ENCODE peak calls at places on chromosomes 3 and 15, in nine cellular contexts. One of them, this sample, is unnamed.

GRCh38 chr3:125055165-125055912 is 458 bp downstream of the HEG1 start:
- DNase-seq in amniotic stem cell: no peak
- DNase-seq in left colon: peak
- DNase-seq in AG04450: no peak
- DNase-seq in HT-29: no peak
- DNase-seq in HS-5: no peak
- DNase-seq in NCI-H748 treated with DMSO at 0.1 percent for 48 hours: no peak
- DNase-seq in heart left ventricle: peak
- DNase-seq in coronary artery: no peak
- DNase-seq in this sample: no peak

GRCh38 chr3:13579089-13579488 is 30.2 kb downstream of the FBLN2 start:
- DNase-seq in amniotic stem cell: no peak
- DNase-seq in left colon: no peak
- DNase-seq in AG04450: peak
- DNase-seq in HT-29: no peak
- DNase-seq in HS-5: peak
- DNase-seq in NCI-H748 treated with DMSO at 0.1 percent for 48 hours: no peak
- DNase-seq in heart left ventricle: no peak
- DNase-seq in coronary artery: no peak
- DNase-seq in this sample: no peak

GRCh38 chr15:85754993-85755392 is 39.7 kb downstream of the KLHL25 start:
- DNase-seq in amniotic stem cell: no peak
- DNase-seq in left colon: no peak
- DNase-seq in AG04450: no peak
- DNase-seq in HT-29: no peak
- DNase-seq in HS-5: no peak
- DNase-seq in NCI-H748 treated with DMSO at 0.1 percent for 48 hours: no peak
- DNase-seq in heart left ventricle: no peak
- DNase-seq in coronary artery: peak
- DNase-seq in this sample: no peak

GRCh38 chr3:58874795-58875194 is 175.0 kb downstream of the CFAP20DC start:
- DNase-seq in amniotic stem cell: no peak
- DNase-seq in left colon: no peak
- DNase-seq in AG04450: no peak
- DNase-seq in HT-29: no peak
- DNase-seq in HS-5: peak
- DNase-seq in NCI-H748 treated with DMSO at 0.1 percent for 48 hours: no peak
- DNase-seq in heart left ventricle: no peak
- DNase-seq in coronary artery: no peak
- DNase-seq in this sample: no peak

GRCh38 chr15:60523056-60523455 is 44.1 kb upstream of the ICE2 start:
- DNase-seq in amniotic stem cell: no peak
- DNase-seq in left colon: no peak
- DNase-seq in AG04450: no peak
- DNase-seq in HT-29: no peak
- DNase-seq in HS-5: peak
- DNase-seq in NCI-H748 treated with DMSO at 0.1 percent for 48 hours: no peak
- DNase-seq in heart left ventricle: no peak
- DNase-seq in coronary artery: no peak
- DNase-seq in this sample: no peak

GRCh38 chr15:63019539-63020109 is 22.9 kb upstream of the TPM1 start:
- DNase-seq in amniotic stem cell: no peak
- DNase-seq in left colon: no peak
- DNase-seq in AG04450: peak
- DNase-seq in HT-29: peak
- DNase-seq in HS-5: peak
- DNase-seq in NCI-H748 treated with DMSO at 0.1 percent for 48 hours: no peak
- DNase-seq in heart left ventricle: no peak
- DNase-seq in coronary artery: peak
- DNase-seq in this sample: no peak

GRCh38 chr3:177777699-177778098 is 580.4 kb upstream of the TBL1XR1 start:
- DNase-seq in amniotic stem cell: no peak
- DNase-seq in left colon: peak
- DNase-seq in AG04450: no peak
- DNase-seq in HT-29: peak
- DNase-seq in HS-5: no peak
- DNase-seq in NCI-H748 treated with DMSO at 0.1 percent for 48 hours: peak
- DNase-seq in heart left ventricle: peak
- DNase-seq in coronary artery: no peak
- DNase-seq in this sample: no peak

GRCh38 chr3:158672293-158673176 is at the start of gene LXN:
- DNase-seq in amniotic stem cell: peak
- DNase-seq in left colon: peak
- DNase-seq in AG04450: peak
- DNase-seq in HT-29: peak
- DNase-seq in HS-5: peak
- DNase-seq in NCI-H748 treated with DMSO at 0.1 percent for 48 hours: no peak
- DNase-seq in heart left ventricle: peak
- DNase-seq in coronary artery: peak
- DNase-seq in this sample: peak

GRCh38 chr3:12076021-12076420 is 71.8 kb downstream of the SYN2 start:
- DNase-seq in amniotic stem cell: no peak
- DNase-seq in left colon: no peak
- DNase-seq in AG04450: no peak
- DNase-seq in HT-29: no peak
- DNase-seq in HS-5: no peak
- DNase-seq in NCI-H748 treated with DMSO at 0.1 percent for 48 hours: no peak
- DNase-seq in heart left ventricle: no peak
- DNase-seq in coronary artery: no peak
- DNase-seq in this sample: no peak

GRCh38 chr15:98391568-98391967 is 256.8 kb upstream of the IGF1R start:
- DNase-seq in amniotic stem cell: no peak
- DNase-seq in left colon: no peak
- DNase-seq in AG04450: no peak
- DNase-seq in HT-29: no peak
- DNase-seq in HS-5: no peak
- DNase-seq in NCI-H748 treated with DMSO at 0.1 percent for 48 hours: no peak
- DNase-seq in heart left ventricle: no peak
- DNase-seq in coronary artery: peak
- DNase-seq in this sample: no peak

GRCh38 chr3:52240059-52240885 is 1.3 kb upstream of the TWF2 start:
- DNase-seq in amniotic stem cell: peak
- DNase-seq in left colon: peak
- DNase-seq in AG04450: peak
- DNase-seq in HT-29: no peak
- DNase-seq in HS-5: peak
- DNase-seq in NCI-H748 treated with DMSO at 0.1 percent for 48 hours: no peak
- DNase-seq in heart left ventricle: no peak
- DNase-seq in coronary artery: peak
- DNase-seq in this sample: no peak

GRCh38 chr3:124845406-124845805 is 41.8 kb downstream of the ITGB5 start:
- DNase-seq in amniotic stem cell: peak
- DNase-seq in left colon: peak
- DNase-seq in AG04450: no peak
- DNase-seq in HT-29: peak
- DNase-seq in HS-5: peak
- DNase-seq in NCI-H748 treated with DMSO at 0.1 percent for 48 hours: no peak
- DNase-seq in heart left ventricle: no peak
- DNase-seq in coronary artery: no peak
- DNase-seq in this sample: no peak

GRCh38 chr3:107880702-107881101 is 210.1 kb downstream of the CD47 start:
- DNase-seq in amniotic stem cell: no peak
- DNase-seq in left colon: no peak
- DNase-seq in AG04450: no peak
- DNase-seq in HT-29: no peak
- DNase-seq in HS-5: no peak
- DNase-seq in NCI-H748 treated with DMSO at 0.1 percent for 48 hours: no peak
- DNase-seq in heart left ventricle: no peak
- DNase-seq in coronary artery: no peak
- DNase-seq in this sample: no peak

GRCh38 chr15:64524778-64525177 is 64.4 kb downstream of the ZNF609 start:
- DNase-seq in amniotic stem cell: no peak
- DNase-seq in left colon: no peak
- DNase-seq in AG04450: no peak
- DNase-seq in HT-29: no peak
- DNase-seq in HS-5: no peak
- DNase-seq in NCI-H748 treated with DMSO at 0.1 percent for 48 hours: no peak
- DNase-seq in heart left ventricle: no peak
- DNase-seq in coronary artery: no peak
- DNase-seq in this sample: no peak

GRCh38 chr3:129686941-129687340 is 80.5 kb upstream of the PLXND1 start:
- DNase-seq in amniotic stem cell: no peak
- DNase-seq in left colon: no peak
- DNase-seq in AG04450: no peak
- DNase-seq in HT-29: peak
- DNase-seq in HS-5: no peak
- DNase-seq in NCI-H748 treated with DMSO at 0.1 percent for 48 hours: peak
- DNase-seq in heart left ventricle: no peak
- DNase-seq in coronary artery: no peak
- DNase-seq in this sample: no peak

GRCh38 chr3:130783629-130784028 is 37.0 kb upstream of the PIK3R4 start:
- DNase-seq in amniotic stem cell: no peak
- DNase-seq in left colon: no peak
- DNase-seq in AG04450: no peak
- DNase-seq in HT-29: no peak
- DNase-seq in HS-5: no peak
- DNase-seq in NCI-H748 treated with DMSO at 0.1 percent for 48 hours: no peak
- DNase-seq in heart left ventricle: no peak
- DNase-seq in coronary artery: no peak
- DNase-seq in this sample: no peak

GRCh38 chr3:19392146-19392545 is 243.8 kb downstream of the KCNH8 start:
- DNase-seq in amniotic stem cell: no peak
- DNase-seq in left colon: no peak
- DNase-seq in AG04450: no peak
- DNase-seq in HT-29: no peak
- DNase-seq in HS-5: no peak
- DNase-seq in NCI-H748 treated with DMSO at 0.1 percent for 48 hours: no peak
- DNase-seq in heart left ventricle: no peak
- DNase-seq in coronary artery: no peak
- DNase-seq in this sample: no peak

GRCh38 chr3:171157286-171157685 is 130.8 kb upstream of the SLC2A2 start:
- DNase-seq in amniotic stem cell: no peak
- DNase-seq in left colon: no peak
- DNase-seq in AG04450: no peak
- DNase-seq in HT-29: no peak
- DNase-seq in HS-5: no peak
- DNase-seq in NCI-H748 treated with DMSO at 0.1 percent for 48 hours: no peak
- DNase-seq in heart left ventricle: peak
- DNase-seq in coronary artery: no peak
- DNase-seq in this sample: no peak

GRCh38 chr3:72996121-72996472 is 514 bp upstream of the PPP4R2 start:
- DNase-seq in amniotic stem cell: no peak
- DNase-seq in left colon: peak
- DNase-seq in AG04450: no peak
- DNase-seq in HT-29: no peak
- DNase-seq in HS-5: no peak
- DNase-seq in NCI-H748 treated with DMSO at 0.1 percent for 48 hours: no peak
- DNase-seq in heart left ventricle: no peak
- DNase-seq in coronary artery: peak
- DNase-seq in this sample: no peak

GRCh38 chr3:138367912-138368311 is 19.5 kb downstream of the MRAS start:
- DNase-seq in amniotic stem cell: no peak
- DNase-seq in left colon: peak
- DNase-seq in AG04450: no peak
- DNase-seq in HT-29: no peak
- DNase-seq in HS-5: no peak
- DNase-seq in NCI-H748 treated with DMSO at 0.1 percent for 48 hours: no peak
- DNase-seq in heart left ventricle: peak
- DNase-seq in coronary artery: peak
- DNase-seq in this sample: no peak

GRCh38 chr3:185715091-185715490 is 109.8 kb downstream of the IGF2BP2 start:
- DNase-seq in amniotic stem cell: no peak
- DNase-seq in left colon: no peak
- DNase-seq in AG04450: no peak
- DNase-seq in HT-29: no peak
- DNase-seq in HS-5: no peak
- DNase-seq in NCI-H748 treated with DMSO at 0.1 percent for 48 hours: no peak
- DNase-seq in heart left ventricle: no peak
- DNase-seq in coronary artery: no peak
- DNase-seq in this sample: no peak

GRCh38 chr3:58157649-58158048 is 53.1 kb downstream of the DNASE1L3 start:
- DNase-seq in amniotic stem cell: no peak
- DNase-seq in left colon: no peak
- DNase-seq in AG04450: no peak
- DNase-seq in HT-29: no peak
- DNase-seq in HS-5: no peak
- DNase-seq in NCI-H748 treated with DMSO at 0.1 percent for 48 hours: no peak
- DNase-seq in heart left ventricle: no peak
- DNase-seq in coronary artery: no peak
- DNase-seq in this sample: no peak

GRCh38 chr15:49242820-49243219 is 72.8 kb downstream of the GALK2 start:
- DNase-seq in amniotic stem cell: peak
- DNase-seq in left colon: no peak
- DNase-seq in AG04450: peak
- DNase-seq in HT-29: no peak
- DNase-seq in HS-5: peak
- DNase-seq in NCI-H748 treated with DMSO at 0.1 percent for 48 hours: no peak
- DNase-seq in heart left ventricle: no peak
- DNase-seq in coronary artery: no peak
- DNase-seq in this sample: no peak

GRCh38 chr3:155015776-155016451 is 64.2 kb upstream of the MME start:
- DNase-seq in amniotic stem cell: no peak
- DNase-seq in left colon: no peak
- DNase-seq in AG04450: no peak
- DNase-seq in HT-29: peak
- DNase-seq in HS-5: no peak
- DNase-seq in NCI-H748 treated with DMSO at 0.1 percent for 48 hours: no peak
- DNase-seq in heart left ventricle: no peak
- DNase-seq in coronary artery: no peak
- DNase-seq in this sample: no peak

GRCh38 chr3:123730816-123731215 is 146.0 kb upstream of the HACD2 start:
- DNase-seq in amniotic stem cell: no peak
- DNase-seq in left colon: no peak
- DNase-seq in AG04450: no peak
- DNase-seq in HT-29: no peak
- DNase-seq in HS-5: no peak
- DNase-seq in NCI-H748 treated with DMSO at 0.1 percent for 48 hours: no peak
- DNase-seq in heart left ventricle: no peak
- DNase-seq in coronary artery: no peak
- DNase-seq in this sample: no peak

GRCh38 chr15:85623648-85624047 is 171.1 kb downstream of the KLHL25 start:
- DNase-seq in amniotic stem cell: no peak
- DNase-seq in left colon: no peak
- DNase-seq in AG04450: no peak
- DNase-seq in HT-29: no peak
- DNase-seq in HS-5: no peak
- DNase-seq in NCI-H748 treated with DMSO at 0.1 percent for 48 hours: no peak
- DNase-seq in heart left ventricle: no peak
- DNase-seq in coronary artery: no peak
- DNase-seq in this sample: no peak

GRCh38 chr15:40054056-40054745 is 15.2 kb upstream of the SRP14 start:
- DNase-seq in amniotic stem cell: no peak
- DNase-seq in left colon: peak
- DNase-seq in AG04450: no peak
- DNase-seq in HT-29: no peak
- DNase-seq in HS-5: no peak
- DNase-seq in NCI-H748 treated with DMSO at 0.1 percent for 48 hours: no peak
- DNase-seq in heart left ventricle: no peak
- DNase-seq in coronary artery: peak
- DNase-seq in this sample: no peak

GRCh38 chr15:58748040-58748786 is 1.3 kb downstream of the ADAM10 start:
- DNase-seq in amniotic stem cell: no peak
- DNase-seq in left colon: peak
- DNase-seq in AG04450: no peak
- DNase-seq in HT-29: peak
- DNase-seq in HS-5: no peak
- DNase-seq in NCI-H748 treated with DMSO at 0.1 percent for 48 hours: no peak
- DNase-seq in heart left ventricle: no peak
- DNase-seq in coronary artery: no peak
- DNase-seq in this sample: no peak